ENCODE peak calls at places on chromosomes 4 and X, in nine cellular contexts. L, K, V, F, M, I, E, H and W are unnamed samples.

GRCh38 chr4:38805530-38806145 is 1.0 kb upstream of the TLR1 start:
- DNase-seq in V (no peak), L (no peak), K (no peak), F (no peak), E (peak; percentile 36), M (no peak), H (peak; percentile 57), I (peak; percentile 85), W (no peak)

GRCh38 chr4:186347743-186348142 is 81.8 kb downstream of the F11 start:
- DNase-seq in M (peak; percentile 62), K (no peak), F (no peak), L (no peak), E (no peak), I (no peak), H (no peak), V (no peak), W (no peak)

GRCh38 chr4:96139251-96139929 is 299.5 kb downstream of the PDHA2 start:
- DNase-seq in H (peak; percentile 19), V (no peak), E (no peak), I (no peak), F (no peak), L (no peak), K (peak; percentile 39), M (no peak), W (no peak)

GRCh38 chr4:188942606-188943005 is 803.4 kb downstream of the TRIML1 start:
- DNase-seq in I (no peak), K (no peak), L (no peak), M (no peak), H (no peak), V (no peak), F (no peak), E (no peak), W (no peak)

GRCh38 chr4:41178372-41179085 is 35.8 kb downstream of the APBB2 start:
- DNase-seq in H (no peak), E (no peak), K (no peak), L (no peak), V (peak; percentile 95), F (no peak), I (no peak), M (no peak), W (no peak)

GRCh38 chr4:138202686-138203085 is 39.5 kb downstream of the SLC7A11 start:
- DNase-seq in E (no peak), F (no peak), K (no peak), V (no peak), H (no peak), L (no peak), M (no peak), I (no peak), W (no peak)

GRCh38 chrX:133645977-133646750 is 230.9 kb upstream of the GPC4 start:
- DNase-seq in K (no peak), H (no peak), L (no peak), E (no peak), I (no peak), M (no peak), V (peak; percentile 88), F (no peak), W (no peak)

GRCh38 chr4:138728566-138728965 is 287.0 kb upstream of the NOCT start:
- DNase-seq in F (no peak), H (no peak), K (no peak), M (no peak), E (no peak), L (no peak), V (no peak), I (no peak), W (no peak)

GRCh38 chr4:80586716-80587115 is 251.2 kb downstream of the CFAP299 start:
- DNase-seq in V (no peak), I (no peak), M (no peak), F (no peak), E (no peak), K (no peak), L (no peak), H (no peak), W (no peak)

GRCh38 chrX:119990995-119991787 is 47.6 kb upstream of the NKAP start:
- DNase-seq in F (no peak), H (peak; percentile 47), V (no peak), K (peak; percentile 72), L (peak; percentile 42), I (no peak), E (no peak), M (no peak), W (no peak)

GRCh38 chr4:48237996-48238645 is 31.5 kb downstream of the TEC start:
- DNase-seq in F (no peak), K (no peak), I (no peak), V (peak; percentile 57), L (no peak), M (no peak), E (no peak), H (no peak), W (no peak)

GRCh38 chr4:67545996-67546356 is 673 bp upstream of the CENPC start:
- DNase-seq in V (no peak), E (no peak), K (no peak), L (no peak), M (no peak), I (peak; percentile 35), F (no peak), H (no peak), W (no peak)

GRCh38 chr4:36322921-36323354 is 41.5 kb downstream of the DTHD1 start:
- DNase-seq in H (no peak), I (no peak), L (no peak), M (no peak), V (no peak), F (no peak), E (no peak), K (no peak), W (no peak)

GRCh38 chrX:116285506-116285905 is 115.0 kb downstream of the AGTR2 start:
- DNase-seq in L (no peak), E (no peak), H (no peak), I (no peak), M (no peak), V (no peak), K (no peak), F (no peak), W (no peak)

GRCh38 chrX:15930585-15930984 is 76.0 kb upstream of the AP1S2 start:
- DNase-seq in F (no peak), V (peak; percentile 57), H (no peak), M (no peak), L (no peak), E (no peak), I (peak; percentile 62), K (no peak), W (no peak)

GRCh38 chr4:48858130-48858529 is 27.2 kb downstream of the OCIAD1 start:
- DNase-seq in L (no peak), V (no peak), I (no peak), F (no peak), H (no peak), M (no peak), E (no peak), K (no peak), W (no peak)

GRCh38 chr4:105135746-105136145 is 10.9 kb upstream of the TET2 start:
- DNase-seq in E (no peak), V (no peak), F (no peak), L (no peak), K (no peak), H (no peak), M (no peak), I (no peak), W (no peak)

GRCh38 chr4:5780831-5781480 is 70.0 kb downstream of the EVC start:
- DNase-seq in F (peak; percentile 28), E (no peak), M (no peak), I (no peak), H (no peak), V (no peak), K (no peak), L (peak; percentile 19), W (no peak)

DNA sequence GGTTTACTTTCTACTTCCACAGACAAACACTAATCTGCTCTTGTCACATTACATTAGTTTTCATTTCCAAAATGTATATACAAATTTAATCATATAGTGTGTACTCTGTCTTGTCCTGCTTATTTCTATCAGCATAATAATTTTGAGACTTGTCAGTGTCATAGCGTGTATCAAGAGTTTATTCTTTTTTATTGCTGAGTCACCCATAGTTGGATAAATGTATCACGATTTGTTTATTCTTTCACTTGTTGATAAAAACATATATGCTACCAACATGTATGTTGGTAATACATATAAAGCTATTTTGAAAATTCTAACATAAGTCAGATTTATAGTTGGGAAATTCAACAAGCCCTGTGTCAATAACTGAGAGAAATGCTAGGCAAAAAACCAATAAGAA is 261.2 kb downstream of the TRAM1L1 start:
- DNase-seq in F (no peak), M (no peak), K (no peak), H (no peak), L (no peak), E (no peak), V (no peak), I (no peak), W (no peak)
- H3K4me1 ChIP-seq in F (no peaks in the 10 kb centered on the region), M (no peaks in the 10 kb centered on the region), K (no peaks in the 10 kb centered on the region), H (no peaks in the 10 kb centered on the region), L (no peaks in the 10 kb centered on the region), E (no peaks in the 10 kb centered on the region), V (no peaks in the 10 kb centered on the region), I (no peaks in the 10 kb centered on the region), W (no peaks in the 10 kb centered on the region)

DNA sequence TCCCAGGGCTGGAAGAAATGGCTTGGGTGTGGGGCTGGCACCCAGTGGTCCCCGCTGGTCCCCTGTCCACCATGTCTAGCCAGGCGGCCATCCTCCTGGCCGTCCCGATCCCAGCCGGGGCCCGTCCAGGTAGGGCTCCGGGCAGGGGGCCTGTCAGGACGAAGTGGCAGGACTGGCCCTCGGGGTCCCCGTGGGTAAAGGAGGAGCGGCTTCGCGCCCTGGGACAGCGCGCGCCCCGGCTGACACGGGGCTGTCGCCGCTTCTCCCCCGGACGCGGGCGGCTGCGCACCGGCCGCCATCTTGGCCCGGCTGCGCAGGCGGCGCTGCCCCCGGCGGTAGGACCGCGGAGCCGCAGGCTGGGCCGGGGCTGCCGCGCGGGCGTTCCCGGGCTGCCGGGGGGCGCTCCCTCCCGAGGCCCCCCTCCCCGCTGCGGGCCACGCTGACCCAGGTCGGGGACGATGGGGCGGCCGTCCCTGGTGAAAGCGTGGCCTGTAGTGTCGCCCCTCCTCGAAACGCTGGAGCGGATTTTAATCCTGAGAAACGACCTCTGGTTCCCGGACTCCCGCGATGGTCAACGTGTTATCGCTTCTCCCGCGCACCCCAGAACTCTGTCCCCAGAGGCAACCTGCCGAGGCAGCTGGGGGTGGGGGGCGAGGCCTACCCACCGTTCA is 60.4 kb upstream of the BCOR start:
- DNase-seq in E (no peak), V (no peak), M (no peak), K (peak; percentile 87), L (peak; percentile 68), H (peak; percentile 54), F (no peak), I (peak; percentile 51), W (no peak)
- TF ChIP-seq CTCF in E (peak; percentile 55), V (peak; percentile 8), M (peak; percentile 68), K (peak; percentile 39), L (peak; percentile 35), H (peak; percentile 34), F (peak; percentile 47), I (peak; percentile 24), W (peak; percentile 26)

GRCh38 chr4:7549866-7550265 is 115.1 kb upstream of the PSAPL1 start:
- DNase-seq in H (no peak), E (no peak), V (no peak), L (no peak), M (no peak), F (no peak), K (no peak), I (no peak), W (no peak)
- H3K9me3 ChIP-seq in H (peaks cover 23% of the 10 kb centered on the region), E (no peaks in the 10 kb centered on the region), V (peaks cover 2% of the 10 kb centered on the region), L (peaks cover 15% of the 10 kb centered on the region), M (peaks cover 16% of the 10 kb centered on the region), F (peaks cover 3% of the 10 kb centered on the region), K (no peaks in the 10 kb centered on the region), I (peaks cover 15% of the 10 kb centered on the region), W (peaks cover 22% of the 10 kb centered on the region)

GRCh38 chr4:102533348-102533747 is 32.2 kb downstream of the NFKB1 start:
- DNase-seq in E (no peak), H (no peak), L (no peak), V (no peak), I (no peak), K (no peak), F (no peak), M (no peak), W (no peak)
- H3K4me1 ChIP-seq in E (no peaks in the 10 kb centered on the region), H (peaks cover 20% of the 10 kb centered on the region), L (no peaks in the 10 kb centered on the region), V (no peaks in the 10 kb centered on the region), I (no peaks in the 10 kb centered on the region), K (no peaks in the 10 kb centered on the region), F (peaks cover 36% of the 10 kb centered on the region), M (peaks cover 13% of the 10 kb centered on the region), W (no peaks in the 10 kb centered on the region)